ENCODE peak calls at places on chromosomes 11 and 22, in seven cellular contexts. C, L, O, R, G, N and M are unnamed samples.
A peak's percentile ranks its signal among the peaks of the same experiment; 100 is the strongest.

GRCh38 chr22:31926969-31927368 is 17.4 kb upstream of the YWHAH start:
- DNase-seq in C (peak; percentile 81), L (no peak), O (no peak), R (peak; percentile 53), G (peak; percentile 83), N (no peak), M (peak; percentile 40)

GRCh38 chr11:122155001-122155400 is 39.0 kb upstream of the BLID start:
- DNase-seq in C (no peak), L (no peak), O (no peak), R (no peak), G (no peak), N (no peak), M (no peak)

GRCh38 chr22:25495286-25495685 is 69.2 kb upstream of the GRK3 start:
- DNase-seq in C (no peak), L (no peak), O (no peak), R (no peak), G (no peak), N (no peak), M (no peak)

GRCh38 chr11:3614742-3615171 is 27.0 kb downstream of the ART5 start:
- DNase-seq in C (no peak), L (no peak), O (no peak), R (no peak), G (no peak), N (peak; percentile 31), M (no peak)

GRCh38 chr22:22216450-22216959 is 28.1 kb upstream of the VPREB1 start:
- DNase-seq in C (no peak), L (no peak), O (no peak), R (no peak), G (peak; percentile 52), N (no peak), M (no peak)

GRCh38 chr11:70521475-70522260 is 123.3 kb downstream of the CTTN start:
- DNase-seq in C (peak; percentile 52), L (no peak), O (no peak), R (no peak), G (no peak), N (no peak), M (no peak)

GRCh38 chr11:102047305-102047924 is at the start of gene CFAP300:
- DNase-seq in C (peak; percentile 55), L (peak; percentile 86), O (no peak), R (peak; percentile 85), G (peak; percentile 16), N (no peak), M (peak; percentile 81)

GRCh38 chr11:72079776-72080325 is 491 bp downstream of the NUMA1 start:
- DNase-seq in C (peak; percentile 80), L (no peak), O (no peak), R (no peak), G (peak; percentile 74), N (no peak), M (no peak)

GRCh38 chr22:28951530-28951929 is 68.2 kb downstream of the ZNRF3 start:
- DNase-seq in C (no peak), L (no peak), O (no peak), R (no peak), G (no peak), N (no peak), M (no peak)

GRCh38 chr11:126282361-126282741 is 542 bp upstream of the TIRAP start:
- DNase-seq in C (peak; percentile 81), L (no peak), O (peak; percentile 18), R (peak; percentile 64), G (no peak), N (no peak), M (peak; percentile 57)

GRCh38 chr11:81071641-81072040 is 1630.8 kb upstream of the TENM4 start:
- DNase-seq in C (no peak), L (no peak), O (no peak), R (no peak), G (no peak), N (no peak), M (no peak)

GRCh38 chr22:40055143-40055926 is 60.6 kb downstream of the FAM83F start:
- DNase-seq in C (no peak), L (no peak), O (no peak), R (no peak), G (peak; percentile 39), N (peak; percentile 40), M (no peak)

GRCh38 chr22:45455212-45455611 is 41.7 kb downstream of the RIBC2 start:
- DNase-seq in C (peak; percentile 36), L (no peak), O (no peak), R (no peak), G (no peak), N (no peak), M (no peak)

GRCh38 chr11:130024356-130024755 is 21.7 kb upstream of the PRDM10 start:
- DNase-seq in C (no peak), L (no peak), O (no peak), R (no peak), G (no peak), N (no peak), M (no peak)

GRCh38 chr11:130020323-130020722 is 17.7 kb upstream of the PRDM10 start:
- DNase-seq in C (no peak), L (no peak), O (no peak), R (no peak), G (no peak), N (no peak), M (no peak)

GRCh38 chr11:130025371-130025770 is 22.7 kb upstream of the PRDM10 start:
- DNase-seq in C (no peak), L (no peak), O (no peak), R (no peak), G (no peak), N (no peak), M (no peak)

GRCh38 chr11:130023204-130023603 is 20.6 kb upstream of the PRDM10 start:
- DNase-seq in C (no peak), L (no peak), O (peak; percentile 71), R (no peak), G (no peak), N (peak; percentile 88), M (no peak)

DNA sequence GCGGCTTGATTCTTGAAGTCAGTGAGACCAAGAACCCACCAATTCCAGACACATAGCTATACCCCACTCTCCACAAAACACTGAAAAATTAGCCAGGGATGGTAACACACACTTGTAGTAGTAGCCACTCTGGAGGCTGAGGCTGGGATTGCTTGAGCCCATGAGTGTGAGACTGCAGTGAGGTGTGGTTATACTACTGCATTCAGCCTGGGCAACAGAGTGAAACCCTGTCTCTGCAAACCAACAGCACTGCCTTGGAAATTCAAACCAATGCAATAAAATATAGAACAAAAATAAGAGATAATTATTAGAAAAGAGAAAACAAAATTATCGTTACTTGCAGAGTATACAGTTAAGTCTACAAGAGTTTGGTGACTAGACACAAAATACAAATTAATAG is 20.2 kb upstream of the PRDM10 start:
- DNase-seq in C (no peak), L (no peak), O (no peak), R (no peak), G (no peak), N (no peak), M (no peak)
- TF ChIP-seq MAX in C (no peak), L (no peak), O (no peak), R (no peak), G (no peak), N (no peak), M (no peak)

GRCh38 chr11:78164471-78164870 is 24.0 kb downstream of the KCTD21 start:
- DNase-seq in C (no peak), L (no peak), O (no peak), R (no peak), G (no peak), N (no peak), M (no peak)

GRCh38 chr11:78161346-78161745 is 21.9 kb upstream of the ALG8 start:
- DNase-seq in C (no peak), L (no peak), O (no peak), R (no peak), G (no peak), N (no peak), M (no peak)

GRCh38 chr11:78160557-78160956 is 21.1 kb upstream of the ALG8 start:
- DNase-seq in C (no peak), L (no peak), O (no peak), R (no peak), G (no peak), N (no peak), M (no peak)

GRCh38 chr11:78163828-78164227 is 24.4 kb upstream of the ALG8 start:
- DNase-seq in C (no peak), L (no peak), O (no peak), R (no peak), G (no peak), N (no peak), M (no peak)

DNA sequence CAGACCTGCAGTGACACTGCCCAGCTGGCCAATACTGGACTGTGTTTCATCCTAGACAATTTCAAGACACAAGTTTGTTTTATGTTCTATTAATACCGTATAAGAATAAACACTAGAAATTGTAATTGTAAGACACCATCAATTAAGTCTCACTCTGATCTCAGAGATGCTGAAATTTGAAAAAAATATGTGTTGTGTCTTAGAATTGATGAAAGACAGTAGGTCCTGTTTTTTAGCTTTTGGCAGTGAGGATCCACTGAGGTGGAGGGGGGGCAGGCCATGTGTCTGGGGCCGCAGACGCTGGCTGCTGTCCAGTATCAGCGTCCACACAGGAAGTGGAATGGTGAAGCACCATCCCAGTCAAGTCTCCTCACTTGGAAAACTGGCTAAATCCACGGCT is 22.5 kb upstream of the ALG8 start:
- DNase-seq in C (peak; percentile 72), L (no peak), O (no peak), R (no peak), G (no peak), N (no peak), M (no peak)
- TF ChIP-seq USF2 in C (no peak), L (no peak), O (no peak), R (no peak), G (no peak), N (no peak), M (no peak)

GRCh38 chr11:69351460-69351859 is 57.5 kb downstream of the MYEOV start:
- DNase-seq in C (no peak), L (no peak), O (no peak), R (no peak), G (no peak), N (no peak), M (no peak)
- TF ChIP-seq MAX in C (no peak), L (no peak), O (no peak), R (no peak), G (no peak), N (no peak), M (no peak)

DNA sequence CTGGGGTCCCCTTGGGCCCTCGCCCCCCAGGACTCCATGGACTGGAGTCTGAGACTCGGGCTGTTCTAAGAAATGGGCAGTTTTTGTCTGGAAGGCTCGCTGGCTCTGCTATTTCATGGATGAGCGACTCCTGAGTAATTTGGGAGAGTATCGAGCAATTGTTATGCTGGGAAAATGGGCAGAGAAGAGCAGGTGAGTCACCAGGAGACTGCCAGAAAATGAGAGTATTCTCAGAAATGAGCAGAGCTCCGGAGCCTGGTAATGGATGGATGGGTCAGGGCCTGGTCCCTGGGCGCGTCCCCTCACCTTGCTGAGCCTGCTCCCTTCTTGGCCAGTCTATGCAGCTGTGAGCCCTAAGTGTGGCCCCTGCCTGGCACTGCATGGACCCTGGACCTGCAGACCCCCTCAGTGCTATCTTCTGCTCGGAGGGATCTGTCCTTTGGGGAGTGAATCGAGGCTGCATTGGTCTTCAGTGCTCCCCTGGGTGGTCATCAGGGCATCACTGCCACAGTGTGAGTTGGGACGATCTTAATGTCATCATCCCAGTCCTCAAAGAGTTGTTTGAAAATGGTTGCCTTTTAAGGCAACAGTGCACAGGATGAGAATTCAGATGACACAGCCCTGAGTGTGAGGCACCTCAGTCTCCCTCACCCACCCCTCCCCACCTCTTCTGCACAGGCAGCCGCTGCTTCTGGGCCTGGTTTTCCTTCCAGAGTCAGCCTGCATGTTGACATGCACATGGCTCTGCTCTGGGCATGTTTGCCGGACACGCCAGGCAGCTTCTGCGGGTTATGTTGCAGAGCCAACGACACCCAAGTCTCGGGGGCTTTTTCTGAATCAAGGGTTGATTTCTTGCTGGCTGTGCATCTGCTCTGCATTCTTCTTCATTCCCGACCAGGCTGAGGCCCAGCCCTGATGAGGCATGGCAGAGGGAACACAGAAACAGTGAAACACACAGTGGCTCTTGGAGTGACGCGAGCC is 519.0 kb downstream of the TBC1D22A start:
- DNase-seq in C (no peak), L (peak; percentile 6), O (no peak), R (no peak), G (no peak), N (no peak), M (no peak)
- TF ChIP-seq USF2 in C (no peak), L (no peak), O (no peak), R (no peak), G (no peak), N (no peak), M (no peak)